ENCODE peak calls at places on chromosomes 7 and 10, in four cellular contexts. R is lower lobe of right lung, B is aorta, X is left ventricle myocardium inferior. Y is an unnamed sample. For H3K9me3 and H3K36me3, the result is how much of the 10 kb centered on the place peaks cover.

GRCh38 chr10:112721080-112721698 is 228.9 kb upstream of the TCF7L2 start:
- DNase-seq in X (no peak), B (no peak), R (no peak), Y (no peak)

GRCh38 chr7:29877196-29877595 is 70.9 kb downstream of the WIPF3 start:
- DNase-seq in R (no peak), X (no peak), B (no peak), Y (no peak)

GRCh38 chr7:110637252-110637651 is 453.7 kb upstream of the LRRN3 start:
- DNase-seq in X (no peak), R (no peak), B (no peak), Y (no peak)

GRCh38 chr10:132222726-132223125 is 36.0 kb downstream of the DPYSL4 start:
- DNase-seq in R (no peak), B (no peak), X (no peak), Y (no peak)

GRCh38 chr7:99143853-99144672 is at the start of gene SMURF1:
- DNase-seq in R (peak), B (peak), X (peak), Y (peak)

GRCh38 chr7:47954231-47954911 is 6.1 kb upstream of the PKD1L1 start:
- DNase-seq in R (no peak), X (no peak), B (no peak), Y (peak)

GRCh38 chr10:47344996-47345870 is 2.9 kb upstream of the RBP3 start:
- DNase-seq in X (no peak), R (no peak), B (peak), Y (no peak)

GRCh38 chr7:37285701-37286475 is 162.8 kb downstream of the ELMO1 start:
- DNase-seq in R (no peak), B (no peak), X (no peak), Y (no peak)

GRCh38 chr10:14648936-14649335 is 125.8 kb downstream of the FAM107B start:
- DNase-seq in B (no peak), X (no peak), R (no peak), Y (no peak)

GRCh38 chr10:119291223-119291900 is 84.0 kb downstream of the GRK5 start:
- DNase-seq in R (no peak), B (no peak), X (no peak), Y (no peak)

GRCh38 chr7:46902463-46902862 is 679.4 kb downstream of the TNS3 start:
- DNase-seq in X (no peak), R (no peak), B (no peak), Y (no peak)

GRCh38 chr7:34339061-34339526 is 318.9 kb upstream of the NPSR1 start:
- DNase-seq in R (no peak), B (no peak), X (no peak), Y (no peak)

GRCh38 chr10:106043833-106044232 is 1120.7 kb downstream of the SORCS1 start:
- DNase-seq in B (no peak), R (no peak), X (no peak), Y (no peak)

GRCh38 chr7:132154695-132155471 is 421.4 kb downstream of the PLXNA4 start:
- DNase-seq in X (no peak), R (no peak), B (no peak), Y (no peak)

GRCh38 chr7:80711521-80711920 is 73.1 kb downstream of the CD36 start:
- DNase-seq in R (no peak), B (no peak), X (no peak), Y (peak)

GRCh38 chr10:123635745-123636144 is 30.4 kb upstream of the GPR26 start:
- DNase-seq in X (no peak), R (no peak), B (no peak), Y (no peak)

GRCh38 chr7:26680616-26681015 is 183.8 kb downstream of the SKAP2 start:
- DNase-seq in X (no peak), B (no peak), R (no peak), Y (no peak)

GRCh38 chr7:157485361-157485831 is 148.6 kb downstream of the DNAJB6 start:
- DNase-seq in B (peak), R (no peak), X (no peak), Y (no peak)

GRCh38 chr10:51700228-51700835 is 937 bp upstream of the CSTF2T start:
- DNase-seq in R (no peak), B (no peak), X (no peak), Y (no peak)

GRCh38 chr10:124650820-124651401 is 93.3 kb downstream of the FAM53B start:
- DNase-seq in R (no peak), X (no peak), B (no peak), Y (no peak)

GRCh38 chr7:46352335-46352954 is 431.4 kb upstream of the IGFBP3 start:
- DNase-seq in R (no peak), X (no peak), B (no peak), Y (peak)

GRCh38 chr7:30970594-30971094 is 6.9 kb downstream of the GHRHR start:
- DNase-seq in R (no peak), B (no peak), X (no peak), Y (no peak)

GRCh38 chr10:42938351-42938750 is 138.5 kb upstream of the RET start:
- DNase-seq in X (no peak), R (no peak), B (peak), Y (no peak)

GRCh38 chr7:77428777-77429231 is 12.7 kb upstream of the GSAP start:
- DNase-seq in X (no peak), B (no peak), R (peak), Y (no peak)

GRCh38 chr7:106345421-106346166 is 60.8 kb upstream of the NAMPT start:
- DNase-seq in R (no peak), B (no peak), X (no peak), Y (no peak)

GRCh38 chr10:70538731-70539338 is 60.3 kb downstream of the PALD1 start:
- DNase-seq in R (no peak), X (no peak), B (no peak), Y (no peak)

GRCh38 chr10:92054807-92055206 is 131.2 kb downstream of the BTAF1 start:
- DNase-seq in R (no peak), B (no peak), X (no peak), Y (no peak)

GRCh38 chr7:149004405-149005370 is 23.6 kb downstream of the PDIA4 start:
- DNase-seq in R (no peak), B (peak), X (no peak), Y (no peak)

GRCh38 chr7:158885624-158886023 is 29.3 kb downstream of the DYNC2I1 start:
- DNase-seq in R (no peak), B (no peak), X (no peak), Y (no peak)

GRCh38 chr7:78022165-78022564 is 223.6 kb downstream of the PHTF2 start:
- DNase-seq in B (no peak), X (no peak), R (no peak), Y (no peak)

GRCh38 chr7:158973941-158974785 is 117.8 kb downstream of the DYNC2I1 start:
- DNase-seq in B (no peak), X (no peak), R (no peak), Y (no peak)

GRCh38 chr7:68321076-68321639 is 1277.1 kb upstream of the AUTS2 start:
- DNase-seq in R (no peak), X (peak), B (no peak), Y (peak)

GRCh38 chr7:6578114-6579084 is 1.1 kb downstream of the ZDHHC4 start:
- DNase-seq in R (no peak), B (no peak), X (no peak), Y (no peak)

GRCh38 chr7:102935450-102936110 is 22.8 kb downstream of the LRRC17 start:
- DNase-seq in R (no peak), X (no peak), B (no peak), Y (no peak)

GRCh38 chr7:102933763-102934162 is 21.0 kb downstream of the LRRC17 start:
- DNase-seq in X (peak), B (peak), R (no peak), Y (no peak)

GRCh38 chr7:102934267-102934666 is 21.5 kb downstream of the LRRC17 start:
- DNase-seq in B (no peak), R (no peak), X (no peak), Y (no peak)

GRCh38 chr7:102931757-102932156 is 19.0 kb downstream of the LRRC17 start:
- DNase-seq in R (no peak), X (no peak), B (no peak), Y (no peak)

DNA sequence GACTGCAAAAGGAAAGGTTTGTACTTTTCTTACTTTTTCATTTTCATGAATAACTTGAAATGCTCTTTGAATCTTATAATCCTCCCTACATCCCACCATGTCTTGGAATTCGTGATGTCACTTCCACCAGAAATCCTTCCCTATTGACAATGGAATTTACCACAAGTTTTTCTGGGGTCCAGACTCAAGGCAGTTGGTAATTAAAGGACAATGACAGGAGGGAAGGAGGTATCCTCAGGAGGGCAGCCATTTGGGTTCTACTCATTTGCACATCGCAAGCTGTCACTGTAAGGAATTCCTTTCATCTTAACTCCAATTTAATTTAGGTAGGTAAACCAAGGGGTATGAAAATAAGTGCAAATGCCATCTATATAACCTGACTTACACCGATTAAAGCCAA is 21.9 kb downstream of the LRRC17 start:
- DNase-seq in B (no peak), X (no peak), R (no peak), Y (no peak)
- H3K4me3 ChIP-seq in B (peak), X (peak), R (no peak), Y (no peak)

GRCh38 chr7:64999165-65000004 is 7.1 kb downstream of the ERV3-1 start:
- DNase-seq in B (no peak), R (peak), X (no peak), Y (no peak)
- H3K9me3 ChIP-seq in B (under half), R (under half), X (under half), Y (half or more)

GRCh38 chr7:100676501-100677306 is 3.2 kb downstream of the GNB2 start:
- DNase-seq in R (peak), X (peak), B (no peak), Y (no peak)
- H3K36me3 ChIP-seq in R (half or more), X (under half), B (under half), Y (under half)

DNA sequence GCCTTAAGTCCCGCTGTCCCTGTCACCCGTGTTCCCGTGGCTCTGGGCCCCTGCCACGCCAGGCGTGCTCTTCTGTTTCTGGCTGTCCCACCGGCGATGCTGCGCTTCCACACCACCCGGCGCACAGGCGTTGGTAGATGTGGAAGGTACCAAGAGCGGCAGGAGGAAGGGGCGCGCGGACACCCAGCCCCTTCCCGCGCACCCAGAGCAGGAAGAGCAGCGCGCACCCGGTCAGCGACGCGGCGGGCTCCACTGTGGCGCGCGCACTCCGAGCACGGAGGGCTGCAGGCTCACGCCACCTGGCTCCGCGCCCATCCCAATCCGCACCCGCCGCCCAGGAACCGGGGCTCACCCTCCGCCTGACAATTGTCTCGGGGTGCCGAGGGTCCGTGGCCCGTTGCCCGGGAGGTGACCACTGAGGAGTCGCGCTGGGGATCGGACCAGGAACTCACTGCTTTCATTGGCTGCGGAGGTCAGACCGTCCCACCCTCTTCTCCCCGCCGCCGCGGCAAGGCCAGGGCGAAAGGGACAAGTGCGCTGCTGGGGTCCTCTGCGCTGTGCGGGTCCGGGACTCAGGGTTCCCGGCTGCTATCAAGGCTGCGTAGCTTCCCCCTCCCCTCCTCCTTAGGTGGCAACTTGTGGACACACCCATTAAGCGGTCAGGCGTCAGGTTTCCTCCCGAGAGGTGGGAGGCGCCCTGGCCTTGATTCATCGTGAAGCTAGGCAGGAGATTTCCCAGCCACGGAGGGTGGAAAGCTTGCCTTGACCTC is 121.6 kb upstream of the ZNF92 start:
- DNase-seq in R (peak), B (no peak), X (peak), Y (peak)
- H3K4me3 ChIP-seq in R (peak), B (peak), X (peak), Y (peak)

GRCh38 chr7:48971173-48971572 is 46.8 kb downstream of the CDC14C start:
- DNase-seq in R (no peak), X (no peak), B (no peak), Y (no peak)
- H3K9me3 ChIP-seq in R (under half), X (under half), B (under half), Y (under half)

DNA sequence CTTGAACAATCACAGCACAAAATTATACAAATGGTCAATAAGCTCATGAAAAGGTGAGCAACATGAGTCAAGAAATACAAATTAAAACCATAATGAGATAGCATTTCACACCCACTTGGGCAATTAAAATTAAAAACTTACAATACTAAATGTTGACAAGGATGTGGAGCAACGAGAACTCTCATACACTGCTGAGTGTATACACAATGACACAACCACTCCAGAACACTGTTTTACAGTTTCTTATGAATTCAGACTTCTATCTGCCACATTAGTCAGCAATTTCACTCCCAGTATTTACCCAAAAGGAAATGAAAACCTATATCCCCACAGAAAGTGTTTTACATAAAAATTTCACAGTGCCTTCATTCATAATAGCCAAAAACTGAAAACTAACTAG is 31.1 kb downstream of the GDI2 start:
- DNase-seq in R (no peak), B (no peak), X (no peak), Y (no peak)
- H3K36me3 ChIP-seq in R (half or more), B (under half), X (half or more), Y (half or more)

DNA sequence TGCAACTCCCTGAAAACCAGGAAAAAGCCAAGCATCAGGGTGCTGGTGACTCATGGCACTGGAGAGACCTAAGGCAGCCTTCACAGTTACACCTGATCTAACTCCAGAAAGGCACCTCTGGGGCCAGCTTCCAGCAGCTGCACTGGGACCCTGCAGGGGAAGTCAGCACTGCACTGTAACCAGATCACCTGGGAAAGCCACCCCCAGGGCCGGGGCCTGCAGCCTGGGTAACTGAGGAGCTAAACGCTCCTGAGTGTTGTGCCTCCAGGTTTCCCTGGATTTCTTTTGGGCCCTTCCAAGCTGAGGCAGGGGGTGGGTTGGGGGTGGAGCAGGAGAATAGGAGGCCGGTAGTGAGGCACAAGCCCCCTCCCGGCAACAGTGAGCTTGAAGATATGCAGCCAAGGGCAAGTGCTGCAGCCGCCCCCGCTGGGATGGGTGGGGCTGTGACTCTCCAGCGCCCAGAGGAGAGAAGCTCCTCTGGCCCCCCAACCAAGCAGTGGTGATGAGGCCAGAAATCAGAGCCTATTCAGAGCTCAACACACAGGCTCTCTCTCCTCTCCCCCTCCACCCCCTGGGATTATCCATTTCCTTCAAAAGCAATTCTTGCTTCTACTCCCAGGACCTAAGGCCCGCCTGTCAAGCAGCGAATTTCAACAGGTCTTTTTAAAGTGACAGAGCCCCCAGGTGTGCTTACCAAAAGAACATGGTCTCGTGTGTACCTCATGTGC is 2.6 kb downstream of the CXCL12 start:
- DNase-seq in X (no peak), B (peak), R (no peak), Y (no peak)
- H3K4me3 ChIP-seq in X (peak), B (no peak), R (peak), Y (peak)

GRCh38 chr7:429828-430180 is 89.8 kb downstream of the PDGFA start:
- DNase-seq in R (no peak), B (no peak), X (no peak), Y (no peak)
- H3K9me3 ChIP-seq in R (under half), B (under half), X (under half), Y (under half)

GRCh38 chr10:77547651-77548050 is 90.0 kb downstream of the KCNMA1 start:
- DNase-seq in B (no peak), R (no peak), X (no peak), Y (no peak)

GRCh38 chr10:77550378-77550777 is 87.2 kb downstream of the KCNMA1 start:
- DNase-seq in B (peak), R (no peak), X (no peak), Y (no peak)

GRCh38 chr10:77546048-77546447 is 91.6 kb downstream of the KCNMA1 start:
- DNase-seq in B (no peak), R (no peak), X (no peak), Y (no peak)

GRCh38 chr10:77548157-77548556 is 89.5 kb downstream of the KCNMA1 start:
- DNase-seq in R (peak), B (no peak), X (no peak), Y (no peak)

DNA sequence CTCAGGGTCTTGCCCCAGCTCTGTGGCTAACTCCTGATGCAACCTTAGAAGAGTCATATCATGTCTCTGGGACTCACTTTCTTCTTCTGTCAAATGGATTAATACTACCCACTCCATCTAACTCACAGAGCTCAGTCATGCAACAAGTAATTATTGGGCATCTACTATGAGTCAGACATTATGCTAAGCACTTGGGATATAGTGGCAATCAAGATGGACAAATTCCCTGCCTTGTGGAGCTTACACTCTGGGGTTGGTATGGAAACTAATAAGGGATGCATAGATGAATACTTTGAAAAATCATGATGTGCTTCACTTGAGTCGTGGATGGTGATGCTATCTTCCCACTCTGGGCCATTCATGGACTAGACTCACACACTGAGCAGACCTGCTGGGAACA is 88.9 kb downstream of the KCNMA1 start:
- DNase-seq in B (no peak), X (no peak), R (no peak), Y (no peak)
- H3K36me3 ChIP-seq in B (under half), X (under half), R (under half), Y (under half)